ENCODE peak calls at places on chromosomes 1 and 21, in four cellular contexts. B is AG04450, A is GM03348, J is cardiac fibroblast. D is an unnamed sample.
A peak's percentile ranks its signal among the peaks of the same experiment; 100 is the strongest.

GRCh38 chr21:38223893-38224540 is 32.8 kb upstream of the KCNJ15 start:
- DNase-seq in A (no peak), J (peak; percentile 54), B (no peak), D (no peak)

GRCh38 chr1:47523812-47524170 is 85.9 kb downstream of the FOXD2 start:
- DNase-seq in A (no peak), B (no peak), J (no peak), D (no peak)

GRCh38 chr1:117059334-117059677 is 820 bp upstream of the TTF2 start:
- DNase-seq in A (peak; percentile 4), B (no peak), J (no peak), D (peak; percentile 22)

GRCh38 chr1:2821373-2821955 is 20.0 kb upstream of the TTC34 start:
- DNase-seq in B (no peak), J (no peak), A (no peak), D (no peak)

GRCh38 chr1:23422313-23422877 is 2.2 kb downstream of the TCEA3 start:
- DNase-seq in A (peak; percentile 89), J (peak; percentile 90), B (peak; percentile 43), D (peak; percentile 10)

GRCh38 chr1:178506177-178506576 is 6.7 kb upstream of the TEX35 start:
- DNase-seq in A (no peak), J (no peak), B (no peak), D (no peak)

GRCh38 chr1:222073307-222073995 is 331.6 kb upstream of the DUSP10 start:
- DNase-seq in B (no peak), J (peak; percentile 60), A (peak; percentile 83), D (no peak)

GRCh38 chr1:160261526-160261877 is 847 bp downstream of the DCAF8 start:
- DNase-seq in A (peak; percentile 61), B (peak; percentile 76), J (peak; percentile 68), D (no peak)

GRCh38 chr1:1225913-1226312 is 5.9 kb downstream of the SDF4 start:
- DNase-seq in J (no peak), A (no peak), B (no peak), D (no peak)

GRCh38 chr1:162987866-162988265 is 81.3 kb upstream of the RGS4 start:
- DNase-seq in A (no peak), J (no peak), B (no peak), D (no peak)

GRCh38 chr1:4512622-4513021 is 141.8 kb upstream of the AJAP1 start:
- DNase-seq in J (no peak), A (no peak), B (no peak), D (no peak)